ENCODE peak calls at places on chromosomes 11 and 22, in five cellular contexts. I, G, A, M and Z are unnamed samples.
A peak's percentile ranks its signal among the peaks of the same experiment; 100 is the strongest.

GRCh38 chr11:74949748-74950127 is 672 bp downstream of the SPCS2 start:
- DNase-seq in A (no peak), G (peak; percentile 78), M (peak; percentile 27), I (peak; percentile 14), Z (no peak)

GRCh38 chr11:100629671-100630070 is 57.4 kb upstream of the ARHGAP42 start:
- DNase-seq in G (peak; percentile 46), I (peak; percentile 34), A (no peak), M (no peak), Z (no peak)

GRCh38 chr11:69450857-69451220 is 30.6 kb upstream of the LINC01488 start:
- DNase-seq in A (no peak), G (no peak), I (no peak), M (no peak), Z (no peak)

GRCh38 chr11:11155962-11156815 is 196.9 kb downstream of the CSNK2A3 start:
- DNase-seq in I (no peak), M (no peak), G (peak; percentile 17), A (no peak), Z (no peak)

GRCh38 chr11:3865388-3866193 is 10.1 kb downstream of the STIM1 start:
- DNase-seq in M (peak; percentile 78), G (peak; percentile 66), I (peak; percentile 55), A (no peak), Z (no peak)

GRCh38 chr11:65709661-65710060 is 2.4 kb upstream of the KAT5 start:
- DNase-seq in M (peak; percentile 33), A (no peak), G (peak; percentile 97), I (no peak), Z (no peak)

GRCh38 chr22:16955678-16956210 is 52.3 kb downstream of the GAB4 start:
- DNase-seq in G (no peak), I (peak; percentile 3), M (no peak), A (no peak), Z (no peak)

GRCh38 chr11:123537726-123538125 is 107.7 kb downstream of the GRAMD1B start:
- DNase-seq in M (no peak), A (no peak), G (no peak), I (no peak), Z (no peak)

GRCh38 chr11:67099841-67100324 is 19.2 kb upstream of the KDM2A start:
- DNase-seq in G (no peak), M (no peak), I (no peak), A (no peak), Z (no peak)

GRCh38 chr11:15336016-15336415 is 221.3 kb downstream of the INSC start:
- DNase-seq in M (no peak), I (no peak), G (no peak), A (no peak), Z (no peak)

GRCh38 chr11:76756341-76756771 is 26.8 kb upstream of the TSKU start:
- DNase-seq in M (no peak), G (no peak), I (no peak), A (no peak), Z (no peak)

GRCh38 chr11:125221499-125221898 is 56.9 kb downstream of the PKNOX2 start:
- DNase-seq in A (no peak), I (no peak), G (no peak), M (no peak), Z (no peak)
- H3K4me3 ChIP-seq in A (no peak overlapping the region), I (no peak overlapping the region), G (no peak overlapping the region), M (no peak overlapping the region), Z (no peak overlapping the region)

GRCh38 chr22:39090426-39091064 is 6.5 kb upstream of the APOBEC3H start:
- DNase-seq in G (no peak), I (no peak), M (no peak), A (no peak), Z (no peak)

GRCh38 chr22:39087881-39088687 is 9.0 kb upstream of the APOBEC3H start:
- DNase-seq in A (no peak), G (no peak), M (no peak), I (no peak), Z (no peak)

GRCh38 chr22:39088688-39089032 is 8.4 kb upstream of the APOBEC3H start:
- DNase-seq in I (no peak), G (no peak), M (no peak), A (no peak), Z (no peak)

GRCh38 chr22:39091136-39092081 is 5.6 kb upstream of the APOBEC3H start:
- DNase-seq in I (no peak), A (no peak), M (no peak), G (no peak), Z (no peak)

GRCh38 chr22:39089928-39090327 is 7.1 kb upstream of the APOBEC3H start:
- DNase-seq in G (no peak), M (no peak), A (no peak), I (no peak), Z (no peak)
- H3K4me3 ChIP-seq in G (no peak overlapping the region), M (no peak overlapping the region), A (no peak overlapping the region), I (no peak overlapping the region), Z (no peak overlapping the region)

GRCh38 chr11:48082771-48083170 is 102.4 kb downstream of the PTPRJ start:
- DNase-seq in M (no peak), A (no peak), I (no peak), G (no peak), Z (no peak)
- H3K4me3 ChIP-seq in M (no peak overlapping the region), A (no peak overlapping the region), I (no peak overlapping the region), G (no peak overlapping the region), Z (no peak overlapping the region)

DNA sequence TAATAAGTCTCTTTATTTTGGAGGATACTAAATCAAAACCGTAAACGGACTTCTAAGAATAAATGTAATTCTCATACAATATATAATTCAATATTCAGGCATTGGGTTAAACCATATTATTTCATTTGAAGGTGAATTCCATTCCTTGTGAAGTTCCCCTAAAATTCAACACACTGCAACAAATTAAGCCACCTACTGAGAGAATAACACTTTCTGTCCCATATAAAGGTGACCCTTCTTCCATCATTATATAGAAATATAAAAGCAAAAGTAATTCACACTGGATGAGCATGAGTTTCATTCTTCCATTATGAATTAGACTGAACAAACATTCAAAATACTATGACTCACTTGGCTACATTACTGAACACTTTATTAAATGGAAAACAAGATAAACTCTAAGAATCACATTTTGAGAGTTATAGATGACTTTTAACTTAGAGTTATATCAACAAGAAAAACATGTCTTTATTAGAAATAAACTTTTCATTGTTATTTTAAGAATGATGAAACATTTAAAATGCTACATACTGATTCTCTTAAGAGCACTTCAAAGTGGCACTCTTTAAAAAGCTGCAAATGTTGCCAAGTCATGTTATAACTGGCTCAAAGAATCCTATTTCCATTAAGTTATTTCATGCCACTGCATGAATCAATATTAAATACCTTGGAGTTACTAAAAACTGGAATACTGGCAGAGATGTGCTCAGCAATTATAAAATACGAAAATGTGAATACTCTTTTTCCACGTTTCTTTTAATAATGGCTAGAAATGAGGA is 2.7 kb downstream of the SESN3 start:
- DNase-seq in G (no peak), A (no peak), I (peak; percentile 42), M (peak; percentile 5), Z (no peak)
- H3K4me3 ChIP-seq in G (no peak overlapping the region), A (peak overlapping the region; percentile 93), I (no peak overlapping the region), M (no peak overlapping the region), Z (peak overlapping the region; percentile 6)

DNA sequence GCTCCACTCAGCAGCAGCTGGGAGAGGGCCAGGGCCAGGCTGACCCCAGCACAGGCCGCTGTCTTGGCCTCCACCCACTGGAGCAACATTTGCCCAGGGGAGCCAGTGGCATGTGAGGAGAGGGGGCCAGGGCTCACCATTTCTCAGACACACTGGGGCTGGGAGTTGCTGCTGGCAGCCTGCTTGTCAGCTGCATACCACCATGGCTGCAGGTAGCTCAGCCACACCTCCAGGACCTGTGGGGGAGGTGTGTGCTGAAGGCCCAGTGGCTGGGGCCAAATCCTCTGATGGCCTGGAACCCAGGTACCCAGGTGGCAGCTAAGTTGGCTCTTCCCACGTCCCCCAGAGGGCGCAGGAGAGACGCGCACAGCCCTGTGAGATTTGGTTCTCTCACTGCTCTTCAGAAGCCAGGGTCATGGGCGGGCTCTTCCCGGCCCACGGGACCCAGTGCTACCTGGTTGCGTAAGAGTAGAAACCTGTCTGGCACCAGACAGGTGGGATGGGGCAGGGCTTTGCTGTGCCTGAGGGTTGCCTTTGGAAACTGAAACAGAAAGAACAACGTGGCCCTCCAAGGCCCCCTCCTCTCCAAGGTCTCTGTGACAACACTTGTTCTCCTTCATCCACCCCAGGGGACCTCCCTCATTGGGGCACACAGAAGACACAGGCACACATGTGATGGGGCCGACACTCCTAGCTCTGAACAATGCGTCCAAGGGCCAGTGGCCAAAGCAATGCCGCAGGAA is 98.8 kb downstream of the MED15 start:
- DNase-seq in I (peak; percentile 56), M (peak; percentile 73), A (no peak), G (peak; percentile 99), Z (no peak)
- H3K4me3 ChIP-seq in I (no peak overlapping the region), M (no peak overlapping the region), A (no peak overlapping the region), G (no peak overlapping the region), Z (no peak overlapping the region)

DNA sequence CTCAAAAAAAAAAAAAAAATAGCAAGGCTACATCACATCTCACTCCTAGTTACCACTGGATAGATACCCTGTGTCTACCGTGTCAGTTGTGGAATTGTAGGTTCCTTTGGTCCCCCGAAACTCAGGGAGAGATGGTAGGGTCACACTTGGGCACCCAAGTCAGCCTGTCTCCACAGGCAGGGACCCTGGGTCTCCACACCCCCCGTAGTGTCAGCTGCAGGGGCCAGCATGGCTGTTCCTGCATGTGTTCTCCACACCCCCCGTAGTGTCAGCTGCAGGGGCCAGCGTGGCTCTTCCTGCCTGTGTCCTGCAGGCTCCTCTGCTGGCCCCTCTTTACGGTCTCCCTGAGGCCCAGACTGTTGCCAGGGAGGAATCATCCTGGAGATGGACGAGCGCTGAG is 282.1 kb downstream of the BRD1 start:
- DNase-seq in I (no peak), G (no peak), A (no peak), M (no peak), Z (no peak)
- H3K4me3 ChIP-seq in I (no peak overlapping the region), G (no peak overlapping the region), A (no peak overlapping the region), M (no peak overlapping the region), Z (no peak overlapping the region)